ENCODE peak calls at places on chromosomes 1 and 21, in eight cellular contexts. F is spleen, N is HCT116, P is K562, Z is vagina, E is transverse colon, C is GM23338, V is HepG2. K is an unnamed sample. For H3K4me1, the result is how much of the 10 kb centered on the place peaks cover.

GRCh38 chr1:186535388-186536133 is 74.6 kb upstream of the PDC start:
- DNase-seq in N (no peak), Z (no peak), F (no peak), C (no peak), V (no peak), E (no peak), P (no peak), K (no peak)

GRCh38 chr1:48530727-48531351 is 58.8 kb upstream of the SPATA6 start:
- DNase-seq in F (no peak), P (peak), V (peak), N (peak), C (peak), Z (no peak), E (peak), K (peak)

GRCh38 chr1:204084247-204084772 is 11.4 kb downstream of the SOX13 start:
- DNase-seq in P (no peak), F (peak), C (peak), E (peak), V (peak), Z (no peak), N (no peak), K (peak)

GRCh38 chr1:115539061-115539460 is 102.7 kb upstream of the VANGL1 start:
- DNase-seq in Z (no peak), V (no peak), E (no peak), F (no peak), P (no peak), N (no peak), C (no peak), K (no peak)

GRCh38 chr1:24694380-24694843 is 50.8 kb upstream of the CLIC4 start:
- DNase-seq in V (no peak), F (no peak), Z (no peak), P (peak), E (no peak), N (no peak), C (no peak), K (no peak)

GRCh38 chr1:154730986-154731489 is 123.1 kb upstream of the ADAR start:
- DNase-seq in V (no peak), Z (no peak), E (no peak), P (no peak), F (no peak), N (no peak), C (peak), K (no peak)

GRCh38 chr21:26801524-26801923 is 43.7 kb downstream of the ADAMTS1 start:
- DNase-seq in E (no peak), P (no peak), C (no peak), Z (no peak), N (no peak), F (no peak), V (no peak), K (no peak)

GRCh38 chr1:25694167-25694566 is 77.6 kb downstream of the MAN1C1 start:
- DNase-seq in F (no peak), C (no peak), P (no peak), V (no peak), N (no peak), E (peak), Z (no peak), K (no peak)

GRCh38 chr1:70044832-70045231 is 160.5 kb downstream of the LRRC40 start:
- DNase-seq in F (no peak), Z (no peak), E (no peak), V (no peak), C (no peak), P (no peak), N (no peak), K (no peak)

GRCh38 chr1:203534526-203534925 is 40.6 kb downstream of the OPTC start:
- DNase-seq in V (no peak), Z (no peak), N (no peak), E (peak), P (no peak), F (no peak), C (no peak), K (no peak)

GRCh38 chr1:198169704-198170103 is 12.9 kb downstream of the NEK7 start:
- DNase-seq in P (peak), N (no peak), C (no peak), V (no peak), Z (no peak), E (no peak), F (no peak), K (no peak)

GRCh38 chr1:39505289-39505688 is 13.9 kb downstream of the BMP8A start:
- DNase-seq in V (peak), P (no peak), C (no peak), F (no peak), E (no peak), Z (no peak), N (no peak), K (no peak)

GRCh38 chr1:32447469-32448185 is 17.2 kb upstream of the ZBTB8B start:
- DNase-seq in F (no peak), P (peak), E (no peak), N (peak), Z (no peak), C (peak), V (no peak), K (no peak)

GRCh38 chr21:42724226-42724920 is 71.0 kb downstream of the PDE9A start:
- DNase-seq in P (no peak), C (no peak), Z (no peak), E (peak), N (peak), V (peak), F (no peak), K (no peak)

GRCh38 chr1:151681921-151682320 is 34.7 kb downstream of the CELF3 start:
- DNase-seq in P (no peak), F (no peak), Z (no peak), V (no peak), C (no peak), N (no peak), E (no peak), K (no peak)

GRCh38 chr1:24210195-24210627 is 23.1 kb upstream of the IFNLR1 start:
- DNase-seq in Z (no peak), E (no peak), F (no peak), V (peak), P (no peak), N (no peak), C (no peak), K (no peak)

GRCh38 chr1:184752656-184753055 is 2.0 kb downstream of the EDEM3 start:
- DNase-seq in V (no peak), Z (no peak), P (peak), C (no peak), E (no peak), N (no peak), F (no peak), K (no peak)

GRCh38 chr1:71964188-71964587 is 318.2 kb downstream of the NEGR1 start:
- DNase-seq in C (peak), N (no peak), V (no peak), F (no peak), Z (no peak), E (no peak), P (no peak), K (no peak)

GRCh38 chr1:22114083-22115012 is 28.5 kb downstream of the WNT4 start:
- DNase-seq in F (no peak), Z (no peak), P (no peak), C (no peak), V (no peak), E (no peak), N (no peak), K (no peak)

GRCh38 chr1:208089971-208090755 is 154.0 kb downstream of the PLXNA2 start:
- DNase-seq in N (no peak), C (no peak), E (no peak), F (no peak), P (no peak), Z (no peak), V (no peak), K (no peak)

GRCh38 chr1:76313304-76313703 is 238.8 kb downstream of the ST6GALNAC3 start:
- DNase-seq in Z (no peak), E (no peak), V (no peak), N (no peak), C (no peak), P (no peak), F (no peak), K (no peak)

GRCh38 chr1:76317299-76317913 is 242.9 kb downstream of the ST6GALNAC3 start:
- DNase-seq in E (no peak), P (no peak), V (no peak), F (no peak), C (no peak), N (no peak), Z (no peak), K (no peak)

DNA sequence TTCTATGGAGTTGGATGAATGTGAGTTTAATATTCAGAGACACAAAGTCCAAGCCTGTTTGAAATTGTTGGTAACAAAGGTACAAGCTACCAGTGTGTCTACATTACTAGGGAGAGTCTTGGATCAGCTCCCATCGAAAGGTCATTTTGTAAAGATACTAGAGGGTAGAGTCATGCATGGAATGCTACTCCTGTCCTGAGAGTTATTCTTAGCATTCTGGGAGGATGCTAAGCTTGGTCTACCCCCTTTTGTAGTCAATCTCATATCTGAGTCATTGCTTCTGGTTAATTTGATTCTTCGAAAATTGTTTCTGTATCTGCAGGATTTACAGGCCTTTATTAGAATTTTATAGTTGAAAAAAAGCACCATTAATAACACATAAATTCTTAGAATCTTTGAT is 240.2 kb downstream of the ST6GALNAC3 start:
- DNase-seq in P (no peak), C (no peak), F (no peak), N (no peak), E (no peak), Z (no peak), V (no peak), K (no peak)
- H3K4me1 ChIP-seq in P (under half), C (under half), F (under half), N (under half), E (under half), Z (under half), V (under half), K (under half)

GRCh38 chr1:17553970-17554369 is 14.5 kb downstream of the ARHGEF10L start:
- DNase-seq in P (no peak), N (peak), E (no peak), Z (no peak), V (no peak), F (no peak), C (no peak), K (no peak)

GRCh38 chr1:17554966-17555365 is 15.5 kb downstream of the ARHGEF10L start:
- DNase-seq in P (no peak), V (no peak), E (no peak), F (no peak), N (no peak), Z (no peak), C (no peak), K (no peak)

GRCh38 chr1:17549384-17549783 is 9.9 kb downstream of the ARHGEF10L start:
- DNase-seq in V (no peak), F (no peak), E (no peak), N (no peak), P (no peak), Z (no peak), C (no peak), K (no peak)

GRCh38 chr1:17550684-17551584 is 11.4 kb downstream of the ARHGEF10L start:
- DNase-seq in Z (no peak), C (peak), N (no peak), V (no peak), E (no peak), F (no peak), P (no peak), K (peak)

GRCh38 chr1:17551755-17552234 is 12.3 kb downstream of the ARHGEF10L start:
- DNase-seq in C (no peak), E (no peak), N (no peak), F (no peak), V (no peak), P (no peak), Z (no peak), K (peak)
- H3K27ac ChIP-seq in C (peak), E (peak), N (no peak), F (peak), V (no peak), P (no peak), Z (peak), K (peak)

DNA sequence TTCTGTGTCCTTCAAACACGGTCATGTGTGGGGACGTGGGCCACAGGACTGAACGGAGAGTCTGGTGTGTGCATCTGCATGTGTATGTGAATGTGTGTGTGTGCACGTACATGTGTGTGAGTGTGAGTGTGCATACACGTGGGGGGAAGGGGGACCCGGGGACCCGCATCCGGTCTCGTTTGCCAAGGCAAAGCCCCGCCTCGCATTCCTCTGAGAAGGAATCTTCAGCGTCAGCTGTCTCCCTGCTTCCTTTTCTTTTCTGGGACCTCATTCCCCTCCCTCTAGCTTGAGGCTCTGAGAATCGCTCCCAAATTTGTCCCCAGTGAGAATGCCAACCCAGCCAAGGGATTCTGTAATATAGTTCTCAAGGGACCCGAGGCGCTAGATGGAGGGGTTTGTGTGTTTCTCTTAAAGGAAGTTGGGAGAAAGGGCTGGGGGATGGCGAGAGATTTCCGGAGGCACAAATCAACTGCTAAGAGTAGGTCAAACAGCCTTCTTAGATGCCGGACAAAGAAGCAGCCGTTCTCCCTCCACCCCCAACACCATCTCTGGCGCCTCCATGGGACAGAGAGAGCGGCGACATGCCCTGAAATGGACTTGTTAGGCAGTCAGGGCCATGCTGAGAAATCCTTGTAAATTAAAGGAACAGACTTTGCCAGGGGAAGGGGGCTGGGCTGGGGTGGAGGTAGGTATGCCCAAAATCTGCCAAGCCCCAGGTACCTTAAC is 6.6 kb downstream of the IFFO2 start:
- DNase-seq in Z (no peak), V (peak), C (peak), P (peak), F (no peak), E (no peak), N (no peak), K (no peak)
- TF ChIP-seq POLR2AphosphoS5 in Z (no peak), V (no peak), C (no peak), P (no peak), F (peak), E (no peak), N (no peak), K (peak)

GRCh38 chr1:230112131-230112701 is 45.2 kb downstream of the GALNT2 start:
- DNase-seq in V (no peak), C (peak), F (no peak), E (no peak), N (no peak), Z (no peak), P (peak), K (no peak)

GRCh38 chr1:230113605-230114241 is 46.7 kb downstream of the GALNT2 start:
- DNase-seq in E (no peak), N (no peak), F (no peak), P (no peak), Z (no peak), C (no peak), V (no peak), K (no peak)

GRCh38 chr1:230114245-230114651 is 47.2 kb downstream of the GALNT2 start:
- DNase-seq in Z (no peak), P (no peak), C (no peak), V (no peak), F (no peak), E (no peak), N (no peak), K (no peak)

GRCh38 chr1:230112782-230113181 is 45.7 kb downstream of the GALNT2 start:
- DNase-seq in F (no peak), Z (no peak), N (no peak), V (no peak), P (no peak), E (no peak), C (no peak), K (no peak)

GRCh38 chr1:230113230-230113604 is 46.2 kb downstream of the GALNT2 start:
- DNase-seq in P (no peak), F (no peak), C (no peak), Z (no peak), V (no peak), E (no peak), N (no peak), K (no peak)
- H3K4me1 ChIP-seq in P (under half), F (half or more), C (under half), Z (under half), V (half or more), E (under half), N (under half), K (under half)

GRCh38 chr1:16239972-16240491 is 3.0 kb upstream of the CPLANE2 start:
- DNase-seq in P (no peak), N (no peak), V (no peak), E (peak), Z (no peak), C (no peak), F (no peak), K (no peak)
- H3K27ac ChIP-seq in P (no peak), N (no peak), V (no peak), E (no peak), Z (no peak), C (no peak), F (no peak), K (no peak)

GRCh38 chr1:26879793-26880192 is 10.3 kb downstream of the GPN2 start:
- DNase-seq in C (no peak), Z (no peak), E (no peak), N (no peak), V (no peak), F (no peak), P (no peak), K (no peak)
- TF ChIP-seq POLR2AphosphoS5 in C (no peak), Z (no peak), E (no peak), N (no peak), V (no peak), F (no peak), P (no peak), K (no peak)

K was measured in stomach.